ENCODE peak calls at places on chromosomes 12 and 14, in nine cellular contexts. One of them, this sample, is unnamed.

GRCh38 chr12:41418586-41418985 is 230.5 kb downstream of the PDZRN4 start:
- DNase-seq in GM10248: no peak
- DNase-seq in breast epithelium: no peak
- DNase-seq in fibroblast of lung: no peak
- DNase-seq in heart left ventricle: no peak
- DNase-seq in DND-41: no peak
- DNase-seq in A549: no peak
- DNase-seq in Calu3: no peak
- DNase-seq in left ventricle myocardium inferior: no peak
- DNase-seq in this sample: no peak

GRCh38 chr12:28390716-28391452 is 200.6 kb downstream of the CCDC91 start:
- DNase-seq in DND-41: no peak
- DNase-seq in left ventricle myocardium inferior: no peak
- DNase-seq in heart left ventricle: no peak
- DNase-seq in GM10248: no peak
- DNase-seq in fibroblast of lung: peak; percentile 95
- DNase-seq in breast epithelium: no peak
- DNase-seq in Calu3: no peak
- DNase-seq in A549: no peak
- DNase-seq in this sample: no peak

GRCh38 chr12:16880864-16881285 is 274.9 kb upstream of the LMO3 start:
- DNase-seq in heart left ventricle: no peak
- DNase-seq in Calu3: peak; percentile 10
- DNase-seq in fibroblast of lung: no peak
- DNase-seq in left ventricle myocardium inferior: no peak
- DNase-seq in DND-41: no peak
- DNase-seq in breast epithelium: no peak
- DNase-seq in A549: no peak
- DNase-seq in GM10248: no peak
- DNase-seq in this sample: no peak

GRCh38 chr12:50734409-50735263 is 29.3 kb upstream of the ATF1 start:
- DNase-seq in fibroblast of lung: peak; percentile 41
- DNase-seq in GM10248: peak; percentile 22
- DNase-seq in A549: peak; percentile 51
- DNase-seq in DND-41: peak; percentile 44
- DNase-seq in left ventricle myocardium inferior: no peak
- DNase-seq in heart left ventricle: no peak
- DNase-seq in breast epithelium: no peak
- DNase-seq in Calu3: peak; percentile 5
- DNase-seq in this sample: peak; percentile 46

GRCh38 chr12:71873821-71874220 is 34.3 kb downstream of the TBC1D15 start:
- DNase-seq in heart left ventricle: no peak
- DNase-seq in GM10248: no peak
- DNase-seq in A549: no peak
- DNase-seq in DND-41: no peak
- DNase-seq in left ventricle myocardium inferior: no peak
- DNase-seq in fibroblast of lung: no peak
- DNase-seq in Calu3: no peak
- DNase-seq in breast epithelium: no peak
- DNase-seq in this sample: no peak

GRCh38 chr14:103221781-103222358 is 98.6 kb downstream of the TNFAIP2 start:
- DNase-seq in GM10248: no peak
- DNase-seq in fibroblast of lung: no peak
- DNase-seq in left ventricle myocardium inferior: no peak
- DNase-seq in heart left ventricle: no peak
- DNase-seq in DND-41: no peak
- DNase-seq in breast epithelium: no peak
- DNase-seq in Calu3: no peak
- DNase-seq in A549: no peak
- DNase-seq in this sample: no peak

GRCh38 chr12:100359822-100360221 is 2.9 kb downstream of the SLC17A8 start:
- DNase-seq in left ventricle myocardium inferior: no peak
- DNase-seq in heart left ventricle: no peak
- DNase-seq in fibroblast of lung: no peak
- DNase-seq in A549: no peak
- DNase-seq in GM10248: no peak
- DNase-seq in Calu3: peak; percentile 30
- DNase-seq in DND-41: no peak
- DNase-seq in breast epithelium: no peak
- DNase-seq in this sample: no peak

GRCh38 chr12:92030618-92031017 is 115.0 kb downstream of the BTG1 start:
- DNase-seq in Calu3: no peak
- DNase-seq in fibroblast of lung: peak; percentile 88
- DNase-seq in A549: no peak
- DNase-seq in left ventricle myocardium inferior: no peak
- DNase-seq in DND-41: peak; percentile 88
- DNase-seq in breast epithelium: no peak
- DNase-seq in GM10248: peak; percentile 30
- DNase-seq in heart left ventricle: no peak
- DNase-seq in this sample: no peak

GRCh38 chr14:51071851-51072250 is 23.1 kb downstream of the TRIM9 start:
- DNase-seq in GM10248: no peak
- DNase-seq in A549: no peak
- DNase-seq in DND-41: no peak
- DNase-seq in breast epithelium: no peak
- DNase-seq in left ventricle myocardium inferior: no peak
- DNase-seq in Calu3: no peak
- DNase-seq in heart left ventricle: no peak
- DNase-seq in fibroblast of lung: no peak
- DNase-seq in this sample: no peak

GRCh38 chr12:70365648-70366518 is at the start of gene KCNMB4:
- DNase-seq in Calu3: peak; percentile 93
- DNase-seq in left ventricle myocardium inferior: peak; percentile 64
- DNase-seq in A549: peak; percentile 53
- DNase-seq in GM10248: peak; percentile 94
- DNase-seq in fibroblast of lung: peak; percentile 18
- DNase-seq in DND-41: peak; percentile 73
- DNase-seq in heart left ventricle: peak; percentile 79
- DNase-seq in breast epithelium: peak; percentile 57
- DNase-seq in this sample: peak; percentile 84

GRCh38 chr14:50601405-50601804 is 41.5 kb downstream of the ATL1 start:
- DNase-seq in A549: no peak
- DNase-seq in fibroblast of lung: no peak
- DNase-seq in heart left ventricle: no peak
- DNase-seq in DND-41: no peak
- DNase-seq in Calu3: no peak
- DNase-seq in left ventricle myocardium inferior: no peak
- DNase-seq in GM10248: no peak
- DNase-seq in breast epithelium: no peak
- DNase-seq in this sample: no peak

GRCh38 chr14:86935241-86935640 is 1057.7 kb downstream of the GALC start:
- DNase-seq in A549: no peak
- DNase-seq in fibroblast of lung: no peak
- DNase-seq in heart left ventricle: no peak
- DNase-seq in Calu3: no peak
- DNase-seq in GM10248: no peak
- DNase-seq in DND-41: no peak
- DNase-seq in left ventricle myocardium inferior: no peak
- DNase-seq in breast epithelium: no peak
- DNase-seq in this sample: no peak

GRCh38 chr12:16950041-16950677 is 344.2 kb upstream of the LMO3 start:
- DNase-seq in left ventricle myocardium inferior: no peak
- DNase-seq in heart left ventricle: no peak
- DNase-seq in DND-41: no peak
- DNase-seq in A549: no peak
- DNase-seq in Calu3: no peak
- DNase-seq in GM10248: no peak
- DNase-seq in fibroblast of lung: no peak
- DNase-seq in breast epithelium: no peak
- DNase-seq in this sample: peak; percentile 7

GRCh38 chr12:15754233-15754632 is 35.0 kb downstream of the EPS8 start:
- DNase-seq in left ventricle myocardium inferior: no peak
- DNase-seq in A549: no peak
- DNase-seq in DND-41: no peak
- DNase-seq in fibroblast of lung: peak; percentile 33
- DNase-seq in GM10248: no peak
- DNase-seq in heart left ventricle: no peak
- DNase-seq in Calu3: no peak
- DNase-seq in breast epithelium: no peak
- DNase-seq in this sample: no peak
- TF ChIP-seq CTCF in left ventricle myocardium inferior: no peak
- TF ChIP-seq CTCF in A549: no peak
- TF ChIP-seq CTCF in DND-41: no peak
- TF ChIP-seq CTCF in fibroblast of lung: no peak
- TF ChIP-seq CTCF in GM10248: no peak
- TF ChIP-seq CTCF in heart left ventricle: no peak
- TF ChIP-seq CTCF in Calu3: no peak
- TF ChIP-seq CTCF in breast epithelium: no peak
- TF ChIP-seq CTCF in this sample: no peak

DNA sequence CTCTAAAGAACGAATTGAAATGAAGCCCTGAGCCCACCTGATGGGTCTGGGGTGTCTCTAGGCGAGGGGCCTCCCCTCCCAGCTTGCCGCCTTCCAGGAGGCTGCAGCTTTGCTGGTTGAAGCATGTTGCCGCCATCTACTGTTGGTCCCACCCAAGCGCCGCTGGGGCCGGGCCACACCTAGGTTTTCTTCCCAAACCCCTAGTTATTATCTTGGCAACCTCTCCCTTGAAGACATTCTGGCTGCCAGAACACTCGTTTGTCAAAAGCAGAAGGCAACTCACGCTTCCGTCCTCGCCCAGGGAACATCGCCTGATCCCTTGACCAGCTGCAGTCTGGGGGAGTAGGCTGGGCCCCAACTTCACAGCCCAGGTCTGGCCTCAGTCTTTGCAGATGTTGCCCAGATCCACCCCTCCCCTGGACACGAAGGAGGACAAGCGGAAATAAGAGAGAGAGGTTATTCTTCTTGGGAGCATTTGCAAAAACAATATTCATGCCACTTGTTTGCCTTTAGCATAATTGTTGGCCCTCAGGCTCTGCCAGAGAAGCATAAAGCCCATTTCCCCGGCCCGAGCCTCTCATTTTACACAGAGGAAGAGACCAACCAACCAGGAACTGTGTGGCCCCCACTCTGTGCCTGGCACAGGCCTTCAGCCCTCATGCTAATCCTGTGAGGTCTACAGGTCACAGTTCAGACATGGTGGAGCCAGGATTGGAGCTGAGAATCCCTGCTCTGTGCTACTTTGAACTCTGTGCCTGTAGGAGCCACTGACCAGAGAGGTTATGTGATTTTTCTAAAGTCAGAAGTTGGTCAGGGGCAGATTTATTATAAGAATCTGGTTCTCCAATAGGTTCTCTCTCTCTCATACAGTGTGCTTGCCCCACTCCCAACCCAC is 6.7 kb downstream of the EMP1 start:
- DNase-seq in heart left ventricle: peak; percentile 75
- DNase-seq in A549: no peak
- DNase-seq in fibroblast of lung: no peak
- DNase-seq in breast epithelium: no peak
- DNase-seq in Calu3: no peak
- DNase-seq in left ventricle myocardium inferior: peak; percentile 62
- DNase-seq in DND-41: no peak
- DNase-seq in GM10248: peak; percentile 22
- DNase-seq in this sample: peak; percentile 47
- TF ChIP-seq CTCF in heart left ventricle: peak; percentile 47
- TF ChIP-seq CTCF in A549: peak; percentile 38
- TF ChIP-seq CTCF in fibroblast of lung: peak; percentile 9
- TF ChIP-seq CTCF in breast epithelium: no peak
- TF ChIP-seq CTCF in Calu3: no peak
- TF ChIP-seq CTCF in left ventricle myocardium inferior: peak; percentile 52
- TF ChIP-seq CTCF in DND-41: peak; percentile 11
- TF ChIP-seq CTCF in GM10248: no peak
- TF ChIP-seq CTCF in this sample: peak; percentile 23

DNA sequence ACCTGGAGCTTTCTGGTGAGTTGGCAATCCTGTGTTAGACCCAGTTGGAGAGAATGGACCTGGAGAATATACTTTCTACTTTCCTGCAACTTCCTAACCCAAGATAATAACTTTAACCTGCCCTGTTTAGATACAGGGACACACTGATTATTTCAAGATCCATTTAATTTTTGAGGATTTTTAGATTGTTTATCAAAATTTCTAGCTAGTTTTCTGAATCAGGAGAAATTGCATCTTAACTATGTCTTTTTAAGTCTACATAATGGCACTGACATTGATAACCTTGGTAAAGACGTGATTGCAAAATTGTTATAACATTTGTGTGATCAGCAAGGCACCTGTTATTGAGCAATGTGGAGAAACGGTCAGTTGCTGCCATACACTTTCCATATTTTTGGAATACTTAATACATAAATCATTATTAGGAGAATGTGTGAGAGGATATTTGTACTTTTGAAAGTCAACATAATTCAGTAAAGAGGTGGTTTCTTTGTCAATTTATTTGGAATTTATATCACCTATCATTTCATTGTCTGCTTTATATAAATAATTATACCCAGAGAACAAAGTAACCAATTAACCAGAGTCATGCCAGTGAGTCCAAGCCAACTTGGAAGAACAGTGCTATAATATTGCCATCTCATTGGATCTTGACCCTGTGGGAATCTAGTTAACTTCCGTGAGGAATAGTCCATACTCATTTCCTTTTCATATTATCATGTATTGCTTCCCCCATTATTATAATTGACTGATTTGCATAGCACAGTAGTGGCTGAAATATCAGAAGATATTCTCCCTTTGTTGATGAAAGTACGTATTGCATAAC is 28.4 kb downstream of the NFYB start:
- DNase-seq in heart left ventricle: no peak
- DNase-seq in breast epithelium: no peak
- DNase-seq in left ventricle myocardium inferior: no peak
- DNase-seq in fibroblast of lung: no peak
- DNase-seq in A549: no peak
- DNase-seq in DND-41: no peak
- DNase-seq in Calu3: no peak
- DNase-seq in GM10248: no peak
- DNase-seq in this sample: no peak
- TF ChIP-seq CTCF in heart left ventricle: no peak
- TF ChIP-seq CTCF in breast epithelium: no peak
- TF ChIP-seq CTCF in left ventricle myocardium inferior: peak; percentile 1
- TF ChIP-seq CTCF in fibroblast of lung: no peak
- TF ChIP-seq CTCF in A549: peak; percentile 31
- TF ChIP-seq CTCF in DND-41: no peak
- TF ChIP-seq CTCF in Calu3: no peak
- TF ChIP-seq CTCF in GM10248: no peak
- TF ChIP-seq CTCF in this sample: peak; percentile 47

DNA sequence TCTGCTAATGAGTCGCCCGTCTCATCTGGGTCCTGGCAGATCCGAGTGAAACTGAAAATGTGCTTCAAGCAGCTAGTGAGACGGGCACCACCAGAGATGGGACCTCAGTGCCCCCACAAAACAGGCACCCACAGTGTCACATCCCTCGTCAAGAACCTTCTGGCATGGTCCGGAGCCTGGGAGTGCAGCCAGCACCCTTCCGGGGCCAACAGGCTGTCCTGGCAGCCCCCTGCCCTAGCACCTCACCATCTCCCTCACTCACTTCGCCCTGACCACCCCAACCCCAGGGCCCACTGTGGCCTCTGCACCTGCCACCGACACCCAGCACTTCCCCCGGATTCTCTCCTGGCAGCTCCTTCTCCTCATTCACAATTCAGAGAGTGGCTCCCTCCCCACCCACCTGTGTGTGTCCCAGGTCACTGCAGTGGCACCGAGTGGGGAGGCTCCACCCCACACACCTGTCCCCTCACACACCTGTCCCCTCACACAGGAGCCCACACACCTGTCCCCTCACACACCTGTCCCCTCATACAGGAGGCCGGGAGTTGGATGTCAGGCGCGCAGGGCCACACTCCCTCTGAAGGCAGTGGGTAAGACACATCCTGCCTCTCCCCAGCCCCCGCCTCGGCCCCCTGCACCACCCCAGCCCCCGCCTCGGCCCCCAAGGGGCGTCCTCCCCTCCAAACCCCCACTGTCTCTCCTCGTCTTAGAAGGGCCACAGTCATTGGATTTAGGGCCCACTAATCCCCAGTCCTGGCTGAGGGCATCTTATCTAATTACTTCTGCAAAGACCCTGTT is 7.9 kb downstream of the GALNT9 start:
- DNase-seq in left ventricle myocardium inferior: no peak
- DNase-seq in Calu3: no peak
- DNase-seq in A549: no peak
- DNase-seq in GM10248: no peak
- DNase-seq in fibroblast of lung: no peak
- DNase-seq in DND-41: no peak
- DNase-seq in breast epithelium: no peak
- DNase-seq in heart left ventricle: peak; percentile 38
- DNase-seq in this sample: no peak
- TF ChIP-seq CTCF in left ventricle myocardium inferior: no peak
- TF ChIP-seq CTCF in Calu3: no peak
- TF ChIP-seq CTCF in A549: no peak
- TF ChIP-seq CTCF in GM10248: no peak
- TF ChIP-seq CTCF in fibroblast of lung: no peak
- TF ChIP-seq CTCF in DND-41: no peak
- TF ChIP-seq CTCF in breast epithelium: no peak
- TF ChIP-seq CTCF in heart left ventricle: no peak
- TF ChIP-seq CTCF in this sample: no peak

This sample was measured in endothelial cell.